ENCODE peak calls at places on chromosomes 5 and 9, in nine cellular contexts. One of them, this sample, is unnamed.

GRCh38 chr9:35322075-35322885 is 160.5 kb downstream of the UNC13B start:
- DNase-seq in ureter: no peak
- DNase-seq in mesenteric fat pad: no peak
- DNase-seq in lower lobe of right lung: no peak
- DNase-seq in GM03348: no peak
- DNase-seq in AG09309: no peak
- DNase-seq in brain microvascular endothelial cell: no peak
- DNase-seq in GM13976: no peak
- DNase-seq in activated T-cell treated with anti-CD3 and anti-CD28 coated beads, Interleukin-2, amount 50 U/mL, for 72 hours: no peak
- DNase-seq in this sample: no peak

GRCh38 chr9:71620806-71621205 is 147.5 kb downstream of the CEMIP2 start:
- DNase-seq in brain microvascular endothelial cell: no peak
- DNase-seq in activated T-cell treated with anti-CD3 and anti-CD28 coated beads, Interleukin-2, amount 50 U/mL, for 72 hours: no peak
- DNase-seq in GM13976: no peak
- DNase-seq in lower lobe of right lung: no peak
- DNase-seq in mesenteric fat pad: no peak
- DNase-seq in AG09309: no peak
- DNase-seq in GM03348: no peak
- DNase-seq in ureter: no peak
- DNase-seq in this sample: no peak

GRCh38 chr5:127909078-127909477 is 174.5 kb upstream of the SLC12A2 start:
- DNase-seq in GM03348: peak
- DNase-seq in ureter: no peak
- DNase-seq in AG09309: peak
- DNase-seq in lower lobe of right lung: no peak
- DNase-seq in brain microvascular endothelial cell: peak
- DNase-seq in mesenteric fat pad: no peak
- DNase-seq in activated T-cell treated with anti-CD3 and anti-CD28 coated beads, Interleukin-2, amount 50 U/mL, for 72 hours: peak
- DNase-seq in GM13976: peak
- DNase-seq in this sample: peak

GRCh38 chr9:95981741-95982390 is 106.4 kb downstream of the ERCC6L2 start:
- DNase-seq in lower lobe of right lung: no peak
- DNase-seq in brain microvascular endothelial cell: no peak
- DNase-seq in GM13976: no peak
- DNase-seq in ureter: no peak
- DNase-seq in mesenteric fat pad: no peak
- DNase-seq in AG09309: no peak
- DNase-seq in activated T-cell treated with anti-CD3 and anti-CD28 coated beads, Interleukin-2, amount 50 U/mL, for 72 hours: no peak
- DNase-seq in GM03348: no peak
- DNase-seq in this sample: no peak

GRCh38 chr9:133127340-133127981 is 6.4 kb upstream of the RALGDS start:
- DNase-seq in GM03348: no peak
- DNase-seq in mesenteric fat pad: no peak
- DNase-seq in GM13976: no peak
- DNase-seq in lower lobe of right lung: peak
- DNase-seq in ureter: no peak
- DNase-seq in activated T-cell treated with anti-CD3 and anti-CD28 coated beads, Interleukin-2, amount 50 U/mL, for 72 hours: peak
- DNase-seq in brain microvascular endothelial cell: no peak
- DNase-seq in AG09309: no peak
- DNase-seq in this sample: no peak

GRCh38 chr9:16530669-16531461 is 339.6 kb downstream of the BNC2 start:
- DNase-seq in ureter: no peak
- DNase-seq in GM03348: no peak
- DNase-seq in mesenteric fat pad: no peak
- DNase-seq in GM13976: no peak
- DNase-seq in brain microvascular endothelial cell: no peak
- DNase-seq in activated T-cell treated with anti-CD3 and anti-CD28 coated beads, Interleukin-2, amount 50 U/mL, for 72 hours: no peak
- DNase-seq in lower lobe of right lung: peak
- DNase-seq in AG09309: no peak
- DNase-seq in this sample: no peak

GRCh38 chr5:136731241-136731885 is 366.0 kb upstream of the TRPC7 start:
- DNase-seq in brain microvascular endothelial cell: no peak
- DNase-seq in AG09309: peak
- DNase-seq in GM03348: no peak
- DNase-seq in lower lobe of right lung: no peak
- DNase-seq in activated T-cell treated with anti-CD3 and anti-CD28 coated beads, Interleukin-2, amount 50 U/mL, for 72 hours: no peak
- DNase-seq in mesenteric fat pad: no peak
- DNase-seq in GM13976: no peak
- DNase-seq in ureter: no peak
- DNase-seq in this sample: no peak

GRCh38 chr5:138566792-138567191 is 8.4 kb downstream of the HSPA9 start:
- DNase-seq in mesenteric fat pad: no peak
- DNase-seq in lower lobe of right lung: no peak
- DNase-seq in ureter: no peak
- DNase-seq in AG09309: no peak
- DNase-seq in activated T-cell treated with anti-CD3 and anti-CD28 coated beads, Interleukin-2, amount 50 U/mL, for 72 hours: no peak
- DNase-seq in GM13976: no peak
- DNase-seq in brain microvascular endothelial cell: no peak
- DNase-seq in GM03348: no peak
- DNase-seq in this sample: no peak

GRCh38 chr5:146548781-146549449 is 32.9 kb upstream of the GPR151 start:
- DNase-seq in activated T-cell treated with anti-CD3 and anti-CD28 coated beads, Interleukin-2, amount 50 U/mL, for 72 hours: no peak
- DNase-seq in GM03348: no peak
- DNase-seq in lower lobe of right lung: no peak
- DNase-seq in mesenteric fat pad: no peak
- DNase-seq in ureter: no peak
- DNase-seq in GM13976: no peak
- DNase-seq in AG09309: no peak
- DNase-seq in brain microvascular endothelial cell: no peak
- DNase-seq in this sample: no peak

GRCh38 chr9:137341227-137341626 is 39.2 kb upstream of the NRARP start:
- DNase-seq in ureter: no peak
- DNase-seq in GM03348: no peak
- DNase-seq in mesenteric fat pad: no peak
- DNase-seq in brain microvascular endothelial cell: no peak
- DNase-seq in lower lobe of right lung: no peak
- DNase-seq in activated T-cell treated with anti-CD3 and anti-CD28 coated beads, Interleukin-2, amount 50 U/mL, for 72 hours: no peak
- DNase-seq in GM13976: no peak
- DNase-seq in AG09309: no peak
- DNase-seq in this sample: no peak

GRCh38 chr5:43874772-43875171 is 271.8 kb downstream of the NNT start:
- DNase-seq in mesenteric fat pad: no peak
- DNase-seq in activated T-cell treated with anti-CD3 and anti-CD28 coated beads, Interleukin-2, amount 50 U/mL, for 72 hours: no peak
- DNase-seq in lower lobe of right lung: no peak
- DNase-seq in brain microvascular endothelial cell: peak
- DNase-seq in GM03348: peak
- DNase-seq in AG09309: no peak
- DNase-seq in ureter: no peak
- DNase-seq in GM13976: no peak
- DNase-seq in this sample: no peak

GRCh38 chr5:174098694-174099093 is 53.2 kb downstream of the NSG2 start:
- DNase-seq in GM13976: no peak
- DNase-seq in brain microvascular endothelial cell: no peak
- DNase-seq in AG09309: no peak
- DNase-seq in lower lobe of right lung: no peak
- DNase-seq in ureter: no peak
- DNase-seq in mesenteric fat pad: no peak
- DNase-seq in GM03348: no peak
- DNase-seq in activated T-cell treated with anti-CD3 and anti-CD28 coated beads, Interleukin-2, amount 50 U/mL, for 72 hours: no peak
- DNase-seq in this sample: no peak

GRCh38 chr5:775960-776861 is 8.3 kb downstream of the ZDHHC11B start:
- DNase-seq in GM03348: no peak
- DNase-seq in GM13976: peak
- DNase-seq in brain microvascular endothelial cell: no peak
- DNase-seq in AG09309: no peak
- DNase-seq in lower lobe of right lung: no peak
- DNase-seq in ureter: peak
- DNase-seq in activated T-cell treated with anti-CD3 and anti-CD28 coated beads, Interleukin-2, amount 50 U/mL, for 72 hours: no peak
- DNase-seq in mesenteric fat pad: peak
- DNase-seq in this sample: peak

GRCh38 chr9:134554011-134554749 is 87.4 kb upstream of the COL5A1 start:
- DNase-seq in GM13976: no peak
- DNase-seq in GM03348: no peak
- DNase-seq in activated T-cell treated with anti-CD3 and anti-CD28 coated beads, Interleukin-2, amount 50 U/mL, for 72 hours: no peak
- DNase-seq in mesenteric fat pad: no peak
- DNase-seq in AG09309: no peak
- DNase-seq in brain microvascular endothelial cell: no peak
- DNase-seq in ureter: no peak
- DNase-seq in lower lobe of right lung: peak
- DNase-seq in this sample: no peak

GRCh38 chr5:93349613-93350012 is 231.4 kb downstream of the NR2F1-AS1 start:
- DNase-seq in AG09309: peak
- DNase-seq in GM03348: no peak
- DNase-seq in activated T-cell treated with anti-CD3 and anti-CD28 coated beads, Interleukin-2, amount 50 U/mL, for 72 hours: no peak
- DNase-seq in lower lobe of right lung: no peak
- DNase-seq in brain microvascular endothelial cell: peak
- DNase-seq in mesenteric fat pad: no peak
- DNase-seq in GM13976: no peak
- DNase-seq in ureter: no peak
- DNase-seq in this sample: no peak

GRCh38 chr5:72428664-72429063 is 78.5 kb downstream of the ZNF366 start:
- DNase-seq in ureter: no peak
- DNase-seq in lower lobe of right lung: no peak
- DNase-seq in brain microvascular endothelial cell: no peak
- DNase-seq in activated T-cell treated with anti-CD3 and anti-CD28 coated beads, Interleukin-2, amount 50 U/mL, for 72 hours: no peak
- DNase-seq in mesenteric fat pad: no peak
- DNase-seq in GM13976: no peak
- DNase-seq in AG09309: no peak
- DNase-seq in GM03348: no peak
- DNase-seq in this sample: no peak

GRCh38 chr5:142432961-142433360 is 108.1 kb upstream of the SPRY4 start:
- DNase-seq in activated T-cell treated with anti-CD3 and anti-CD28 coated beads, Interleukin-2, amount 50 U/mL, for 72 hours: peak
- DNase-seq in lower lobe of right lung: no peak
- DNase-seq in GM13976: no peak
- DNase-seq in ureter: no peak
- DNase-seq in brain microvascular endothelial cell: no peak
- DNase-seq in AG09309: no peak
- DNase-seq in GM03348: no peak
- DNase-seq in mesenteric fat pad: no peak
- DNase-seq in this sample: no peak

GRCh38 chr5:126178521-126178920 is 244.7 kb upstream of the GRAMD2B start:
- DNase-seq in activated T-cell treated with anti-CD3 and anti-CD28 coated beads, Interleukin-2, amount 50 U/mL, for 72 hours: no peak
- DNase-seq in brain microvascular endothelial cell: peak
- DNase-seq in AG09309: no peak
- DNase-seq in lower lobe of right lung: no peak
- DNase-seq in mesenteric fat pad: no peak
- DNase-seq in GM03348: no peak
- DNase-seq in ureter: peak
- DNase-seq in GM13976: no peak
- DNase-seq in this sample: no peak

GRCh38 chr5:126009566-126009965 is 413.6 kb upstream of the GRAMD2B start:
- DNase-seq in GM03348: no peak
- DNase-seq in AG09309: no peak
- DNase-seq in GM13976: no peak
- DNase-seq in mesenteric fat pad: no peak
- DNase-seq in brain microvascular endothelial cell: no peak
- DNase-seq in activated T-cell treated with anti-CD3 and anti-CD28 coated beads, Interleukin-2, amount 50 U/mL, for 72 hours: no peak
- DNase-seq in ureter: no peak
- DNase-seq in lower lobe of right lung: no peak
- DNase-seq in this sample: no peak

GRCh38 chr5:14395411-14395810 is 186.2 kb upstream of the OTULINL start:
- DNase-seq in brain microvascular endothelial cell: no peak
- DNase-seq in mesenteric fat pad: no peak
- DNase-seq in GM13976: no peak
- DNase-seq in ureter: no peak
- DNase-seq in lower lobe of right lung: no peak
- DNase-seq in AG09309: no peak
- DNase-seq in activated T-cell treated with anti-CD3 and anti-CD28 coated beads, Interleukin-2, amount 50 U/mL, for 72 hours: no peak
- DNase-seq in GM03348: no peak
- DNase-seq in this sample: no peak

GRCh38 chr5:34959323-34959722 is 30.0 kb downstream of the DNAJC21 start:
- DNase-seq in AG09309: peak
- DNase-seq in activated T-cell treated with anti-CD3 and anti-CD28 coated beads, Interleukin-2, amount 50 U/mL, for 72 hours: peak
- DNase-seq in mesenteric fat pad: no peak
- DNase-seq in GM13976: peak
- DNase-seq in lower lobe of right lung: no peak
- DNase-seq in GM03348: peak
- DNase-seq in ureter: no peak
- DNase-seq in brain microvascular endothelial cell: peak
- DNase-seq in this sample: peak

GRCh38 chr5:102296229-102296817 is at the start of gene SLCO4C1:
- DNase-seq in mesenteric fat pad: peak
- DNase-seq in ureter: peak
- DNase-seq in activated T-cell treated with anti-CD3 and anti-CD28 coated beads, Interleukin-2, amount 50 U/mL, for 72 hours: peak
- DNase-seq in brain microvascular endothelial cell: peak
- DNase-seq in GM03348: peak
- DNase-seq in GM13976: peak
- DNase-seq in lower lobe of right lung: peak
- DNase-seq in AG09309: no peak
- DNase-seq in this sample: peak

GRCh38 chr9:8037745-8038144 is 238.2 kb upstream of the DMAC1 start:
- DNase-seq in GM13976: no peak
- DNase-seq in ureter: no peak
- DNase-seq in activated T-cell treated with anti-CD3 and anti-CD28 coated beads, Interleukin-2, amount 50 U/mL, for 72 hours: no peak
- DNase-seq in brain microvascular endothelial cell: no peak
- DNase-seq in lower lobe of right lung: no peak
- DNase-seq in GM03348: no peak
- DNase-seq in mesenteric fat pad: no peak
- DNase-seq in AG09309: no peak
- DNase-seq in this sample: no peak

GRCh38 chr9:92735907-92736600 is 28.6 kb downstream of the BICD2 start:
- DNase-seq in GM03348: no peak
- DNase-seq in ureter: no peak
- DNase-seq in AG09309: no peak
- DNase-seq in GM13976: no peak
- DNase-seq in brain microvascular endothelial cell: no peak
- DNase-seq in mesenteric fat pad: no peak
- DNase-seq in lower lobe of right lung: no peak
- DNase-seq in activated T-cell treated with anti-CD3 and anti-CD28 coated beads, Interleukin-2, amount 50 U/mL, for 72 hours: no peak
- DNase-seq in this sample: no peak

GRCh38 chr9:70753311-70753710 is 338.9 kb upstream of the KLF9 start:
- DNase-seq in GM03348: no peak
- DNase-seq in mesenteric fat pad: no peak
- DNase-seq in lower lobe of right lung: no peak
- DNase-seq in brain microvascular endothelial cell: no peak
- DNase-seq in GM13976: no peak
- DNase-seq in activated T-cell treated with anti-CD3 and anti-CD28 coated beads, Interleukin-2, amount 50 U/mL, for 72 hours: no peak
- DNase-seq in ureter: no peak
- DNase-seq in AG09309: no peak
- DNase-seq in this sample: no peak

GRCh38 chr9:94901019-94901363 is 174.5 kb downstream of the AOPEP start:
- DNase-seq in AG09309: no peak
- DNase-seq in mesenteric fat pad: no peak
- DNase-seq in activated T-cell treated with anti-CD3 and anti-CD28 coated beads, Interleukin-2, amount 50 U/mL, for 72 hours: no peak
- DNase-seq in brain microvascular endothelial cell: no peak
- DNase-seq in ureter: no peak
- DNase-seq in GM03348: no peak
- DNase-seq in GM13976: no peak
- DNase-seq in lower lobe of right lung: no peak
- DNase-seq in this sample: no peak

GRCh38 chr5:66807743-66808142 is 211.6 kb downstream of the MAST4 start:
- DNase-seq in AG09309: peak
- DNase-seq in mesenteric fat pad: no peak
- DNase-seq in lower lobe of right lung: no peak
- DNase-seq in ureter: no peak
- DNase-seq in GM03348: peak
- DNase-seq in GM13976: no peak
- DNase-seq in activated T-cell treated with anti-CD3 and anti-CD28 coated beads, Interleukin-2, amount 50 U/mL, for 72 hours: no peak
- DNase-seq in brain microvascular endothelial cell: peak
- DNase-seq in this sample: no peak

GRCh38 chr5:53170748-53171349 is 61.3 kb upstream of the MOCS2 start:
- DNase-seq in mesenteric fat pad: no peak
- DNase-seq in lower lobe of right lung: no peak
- DNase-seq in GM03348: peak
- DNase-seq in AG09309: no peak
- DNase-seq in ureter: no peak
- DNase-seq in GM13976: peak
- DNase-seq in activated T-cell treated with anti-CD3 and anti-CD28 coated beads, Interleukin-2, amount 50 U/mL, for 72 hours: peak
- DNase-seq in brain microvascular endothelial cell: peak
- DNase-seq in this sample: peak

GRCh38 chr9:136769710-136770191 is 5.4 kb upstream of the LCN15 start:
- DNase-seq in lower lobe of right lung: no peak
- DNase-seq in activated T-cell treated with anti-CD3 and anti-CD28 coated beads, Interleukin-2, amount 50 U/mL, for 72 hours: peak
- DNase-seq in AG09309: no peak
- DNase-seq in GM03348: peak
- DNase-seq in mesenteric fat pad: no peak
- DNase-seq in brain microvascular endothelial cell: no peak
- DNase-seq in ureter: no peak
- DNase-seq in GM13976: peak
- DNase-seq in this sample: peak

GRCh38 chr9:9790216-9790872 is 822.5 kb downstream of the PTPRD start:
- DNase-seq in lower lobe of right lung: no peak
- DNase-seq in GM03348: peak
- DNase-seq in AG09309: no peak
- DNase-seq in brain microvascular endothelial cell: peak
- DNase-seq in activated T-cell treated with anti-CD3 and anti-CD28 coated beads, Interleukin-2, amount 50 U/mL, for 72 hours: peak
- DNase-seq in ureter: no peak
- DNase-seq in GM13976: peak
- DNase-seq in mesenteric fat pad: no peak
- DNase-seq in this sample: peak

GRCh38 chr5:31952034-31952433 is 222.1 kb downstream of the GOLPH3 start:
- DNase-seq in activated T-cell treated with anti-CD3 and anti-CD28 coated beads, Interleukin-2, amount 50 U/mL, for 72 hours: no peak
- DNase-seq in lower lobe of right lung: no peak
- DNase-seq in ureter: no peak
- DNase-seq in GM03348: no peak
- DNase-seq in mesenteric fat pad: no peak
- DNase-seq in GM13976: no peak
- DNase-seq in AG09309: no peak
- DNase-seq in brain microvascular endothelial cell: no peak
- DNase-seq in this sample: no peak